ENCODE peak calls at places on chromosomes 3 and 15, in nine cellular contexts. Q is iPS-NIHi11; M is CD4-positive, alpha-beta memory T cell; P is HFF-Myc; A is stimulated activated CD4-positive, alpha-beta T cell treated with anti-CD3 and anti-CD28 coated beads, Interleukin-4, amount 100 ng/mL, for 1 hour; F is GM12864; B is natural killer cell treated with Interleukin-12 subunit alpha and Interleukin-12 subunit beta and Interleukin-15 and Interleukin-18, amount 100 ng/mL, for 72 hours; V is mucosa of gallbladder; W is Kasumi-1. L is an unnamed sample.

GRCh38 chr3:120558784-120559227 is 37.3 kb upstream of the NDUFB4 start:
- DNase-seq in F (peak; percentile 66), P (peak; percentile 84), V (peak; percentile 86), A (peak; percentile 80), M (peak; percentile 85), Q (peak; percentile 85), B (peak; percentile 82), W (peak; percentile 87), L (peak; percentile 88)

GRCh38 chr3:47912006-47912504 is 104.2 kb downstream of the MAP4 start:
- DNase-seq in M (no peak), W (no peak), P (no peak), F (no peak), B (no peak), A (no peak), Q (no peak), V (no peak), L (no peak)

GRCh38 chr15:47811160-47811559 is 93.9 kb downstream of the SEMA6D start:
- DNase-seq in F (no peak), W (no peak), A (no peak), V (no peak), P (no peak), B (no peak), Q (no peak), M (no peak), L (no peak)

GRCh38 chr15:41930221-41930866 is 36.5 kb upstream of the SPTBN5 start:
- DNase-seq in V (no peak), B (no peak), P (peak; percentile 85), A (no peak), F (no peak), Q (no peak), M (no peak), W (no peak), L (peak; percentile 91)

GRCh38 chr3:114132500-114132899 is 46.4 kb downstream of the DRD3 start:
- DNase-seq in P (no peak), W (no peak), A (no peak), Q (no peak), B (no peak), F (no peak), M (no peak), V (no peak), L (no peak)

GRCh38 chr3:127479449-127479848 is 111.1 kb downstream of the TPRA1 start:
- DNase-seq in B (peak; percentile 47), A (no peak), V (no peak), W (no peak), F (no peak), Q (peak; percentile 41), M (no peak), P (no peak), L (peak; percentile 15)

GRCh38 chr15:26758079-26758478 is 14.8 kb downstream of the GABRB3 start:
- DNase-seq in Q (no peak), B (no peak), P (no peak), V (no peak), M (no peak), W (no peak), A (no peak), F (no peak), L (no peak)

GRCh38 chr3:48314542-48314941 is 18.9 kb downstream of the SPINK8 start:
- DNase-seq in A (no peak), F (no peak), V (no peak), W (no peak), B (no peak), M (no peak), Q (no peak), P (no peak), L (no peak)

GRCh38 chr3:83946554-83946953 is 1012.2 kb upstream of the CADM2 start:
- DNase-seq in Q (no peak), F (no peak), W (peak; percentile 81), M (no peak), V (no peak), B (no peak), P (no peak), A (no peak), L (no peak)

GRCh38 chr3:71512000-71512399 is 71.5 kb downstream of the FOXP1 start:
- DNase-seq in Q (peak; percentile 61), A (no peak), B (no peak), V (no peak), M (peak; percentile 67), P (no peak), F (no peak), W (peak; percentile 15), L (no peak)

GRCh38 chr15:75661041-75661778 is 13.5 kb downstream of the SNX33 start:
- DNase-seq in F (no peak), B (no peak), V (peak; percentile 91), P (peak; percentile 72), Q (peak; percentile 88), A (no peak), W (no peak), M (no peak), L (no peak)

GRCh38 chr3:34957707-34958106 is 681.6 kb upstream of the ARPP21 start:
- DNase-seq in W (peak; percentile 71), A (no peak), M (no peak), F (no peak), P (no peak), Q (no peak), B (no peak), V (no peak), L (no peak)

GRCh38 chr3:10993729-10994065 is 1.1 kb downstream of the SLC6A1 start:
- DNase-seq in A (no peak), Q (no peak), M (no peak), F (no peak), V (no peak), W (no peak), P (no peak), B (no peak), L (no peak)

GRCh38 chr15:50257924-50258323 is 7.6 kb downstream of the HDC start:
- DNase-seq in B (no peak), W (peak; percentile 87), V (no peak), A (no peak), F (no peak), Q (no peak), M (no peak), P (no peak), L (no peak)

GRCh38 chr15:82128401-82129143 is 82.8 kb upstream of the MEX3B start:
- DNase-seq in F (no peak), Q (no peak), V (no peak), W (peak; percentile 64), P (no peak), M (no peak), A (no peak), B (no peak), L (no peak)

GRCh38 chr3:4776980-4777581 is 202.2 kb upstream of the BHLHE40 start:
- DNase-seq in P (no peak), M (peak; percentile 5), V (no peak), F (peak; percentile 74), Q (no peak), A (no peak), W (no peak), B (no peak), L (no peak)

GRCh38 chr3:13841826-13842225 is 38.0 kb downstream of the WNT7A start:
- DNase-seq in A (no peak), V (no peak), P (no peak), M (no peak), W (no peak), Q (no peak), F (no peak), B (no peak), L (no peak)

GRCh38 chr15:55823191-55823670 is 80.3 kb upstream of the PRTG start:
- DNase-seq in A (no peak), W (no peak), M (no peak), P (no peak), Q (no peak), F (no peak), B (no peak), V (no peak), L (no peak)

GRCh38 chr3:130787422-130788068 is 40.9 kb upstream of the PIK3R4 start:
- DNase-seq in V (no peak), F (no peak), W (no peak), Q (peak; percentile 13), B (no peak), A (no peak), P (no peak), M (no peak), L (no peak)

GRCh38 chr3:621714-622113 is 425.2 kb downstream of the CHL1 start:
- DNase-seq in W (no peak), B (no peak), V (no peak), A (no peak), F (no peak), M (no peak), P (no peak), Q (no peak), L (no peak)

L was measured in CD14-positive monocyte.